ENCODE peak calls at places on chromosomes 13 and 19, in five cellular contexts. I is SK-N-SH, V is PC-3, M is GM23338, O is hepatocyte. S is an unnamed sample.

GRCh38 chr19:1360818-1361461 is 22.8 kb upstream of the NDUFS7 start:
- DNase-seq in I (peak), V (no peak), M (no peak), O (peak), S (no peak)

GRCh38 chr13:41356788-41357187 is 45.7 kb downstream of the NAA16 start:
- DNase-seq in I (no peak), V (peak), M (no peak), O (no peak), S (no peak)

GRCh38 chr13:109784590-109785140 is 1.7 kb downstream of the IRS2 start:
- DNase-seq in I (peak), V (peak), M (peak), O (peak), S (no peak)

GRCh38 chr19:43638991-43639494 is 607 bp downstream of the CADM4 start:
- DNase-seq in I (no peak), V (no peak), M (no peak), O (no peak), S (no peak)

GRCh38 chr19:45251452-45252354 is 632 bp downstream of the MARK4 start:
- DNase-seq in I (peak), V (no peak), M (peak), O (peak), S (peak)

GRCh38 chr13:51793570-51794273 is 10.2 kb downstream of the DHRS12 start:
- DNase-seq in I (no peak), V (peak), M (no peak), O (peak), S (peak)

GRCh38 chr19:30450101-30450500 is 77.9 kb downstream of the ZNF536 start:
- DNase-seq in I (peak), V (no peak), M (peak), O (peak), S (no peak)

GRCh38 chr13:99214232-99214631 is 13.6 kb downstream of the UBAC2 start:
- DNase-seq in I (no peak), V (no peak), M (peak), O (no peak), S (no peak)

GRCh38 chr13:24161010-24161775 is 673 bp downstream of the SPATA13 start:
- DNase-seq in I (peak), V (peak), M (peak), O (peak), S (peak)

GRCh38 chr13:32105653-32106313 is 74.2 kb downstream of the FRY start:
- DNase-seq in I (no peak), V (no peak), M (no peak), O (no peak), S (no peak)

GRCh38 chr19:40445637-40445944 is 1.5 kb upstream of the SERTAD3 start:
- DNase-seq in I (no peak), V (no peak), M (no peak), O (no peak), S (no peak)

GRCh38 chr13:22175815-22176214 is 504.9 kb downstream of the FGF9 start:
- DNase-seq in I (no peak), V (no peak), M (peak), O (no peak), S (no peak)

GRCh38 chr13:55341891-55342290 is 1798.8 kb upstream of the PRR20A start:
- DNase-seq in I (no peak), V (no peak), M (no peak), O (no peak), S (no peak)

GRCh38 chr13:39324806-39325311 is 278.1 kb downstream of the LHFPL6 start:
- DNase-seq in I (no peak), V (no peak), M (no peak), O (no peak), S (no peak)

GRCh38 chr19:48755787-48756674 is 707 bp downstream of the FGF21 start:
- DNase-seq in I (no peak), V (no peak), M (no peak), O (no peak), S (no peak)

GRCh38 chr19:17455711-17456123 is 5.0 kb downstream of the NXNL1 start:
- DNase-seq in I (peak), V (no peak), M (peak), O (no peak), S (no peak)

DNA sequence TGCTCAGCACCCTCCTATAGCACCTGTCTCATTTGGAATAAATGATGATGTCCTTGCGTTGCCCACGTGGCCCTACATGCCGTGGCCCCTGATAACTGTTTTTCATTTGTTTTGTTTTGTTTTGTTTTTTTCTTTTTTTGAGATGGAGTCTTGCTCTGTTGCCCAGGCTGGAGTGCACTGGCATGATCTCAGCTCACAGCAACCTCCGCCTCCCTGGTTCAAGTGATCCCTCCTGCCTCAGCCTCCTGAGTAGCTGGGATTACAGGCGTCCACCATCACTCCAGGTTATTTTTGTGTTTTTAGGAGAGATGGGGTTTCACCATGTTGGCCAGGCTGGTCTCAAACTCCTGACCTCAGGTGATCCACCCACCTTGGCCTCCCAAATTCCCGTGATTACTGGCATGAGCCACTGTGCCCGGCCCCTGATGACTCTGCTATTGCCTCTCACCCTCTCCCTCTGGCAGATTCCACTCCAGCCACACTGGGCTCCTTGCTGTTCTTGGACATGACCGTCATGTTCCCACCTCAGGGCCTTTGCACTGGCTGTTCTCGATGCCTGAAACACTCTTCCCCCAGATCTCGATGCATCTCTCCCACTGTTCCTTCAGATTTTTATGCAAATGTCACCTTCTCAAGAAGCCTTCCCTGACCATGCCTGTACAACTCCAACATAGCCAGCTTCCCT is 7.4 kb downstream of the C5AR2 start:
- DNase-seq in I (no peak), V (no peak), M (no peak), O (no peak), S (no peak)
- TF ChIP-seq EZH2phosphoT487 in I (no peak), V (no peak), M (no peak), O (no peak), S (no peak)

GRCh38 chr13:25571237-25571636 is 199.5 kb downstream of the ATP8A2 start:
- DNase-seq in I (no peak), V (no peak), M (peak), O (no peak), S (no peak)
- TF ChIP-seq CTCF in I (no peak), V (peak), M (peak), O (no peak), S (no peak)

DNA sequence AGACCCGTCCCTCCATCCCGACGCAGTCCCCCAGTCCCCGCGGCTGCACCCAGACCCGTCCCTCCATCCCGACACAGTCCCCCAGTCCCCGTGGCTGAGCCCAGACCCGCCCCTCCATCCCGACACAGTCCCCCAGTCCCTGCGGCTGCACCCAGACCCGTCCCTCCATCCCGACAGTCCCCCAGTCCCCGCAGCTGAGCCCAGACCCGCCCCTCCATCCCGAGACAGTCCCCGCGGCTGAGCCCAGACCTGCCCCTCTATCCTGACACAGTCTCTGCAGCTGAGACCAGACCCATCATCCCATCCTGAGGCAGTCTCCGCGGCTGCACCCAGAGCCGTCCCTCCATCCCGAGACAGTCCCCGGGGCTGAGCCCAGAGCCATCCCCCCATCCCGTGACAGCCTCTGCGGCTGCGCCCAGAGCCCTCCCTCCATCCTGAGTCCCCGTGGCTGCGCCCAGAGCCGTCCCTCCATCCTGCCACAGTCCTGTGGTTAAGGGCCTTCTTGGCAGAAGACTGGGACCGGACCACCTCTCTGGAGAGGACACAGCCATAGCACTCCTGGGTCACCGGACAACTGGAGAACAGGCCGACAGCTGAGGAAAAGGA is 28.8 kb upstream of the TMEM255B start:
- DNase-seq in I (no peak), V (no peak), M (no peak), O (no peak), S (no peak)
- TF ChIP-seq EZH2phosphoT487 in I (no peak), V (no peak), M (no peak), O (no peak), S (no peak)

GRCh38 chr13:45121421-45121820 is 1.1 kb downstream of the GTF2F2 start:
- DNase-seq in I (peak), V (peak), M (peak), O (peak), S (peak)
- TF ChIP-seq CTCF in I (peak), V (peak), M (no peak), O (no peak), S (peak)

DNA sequence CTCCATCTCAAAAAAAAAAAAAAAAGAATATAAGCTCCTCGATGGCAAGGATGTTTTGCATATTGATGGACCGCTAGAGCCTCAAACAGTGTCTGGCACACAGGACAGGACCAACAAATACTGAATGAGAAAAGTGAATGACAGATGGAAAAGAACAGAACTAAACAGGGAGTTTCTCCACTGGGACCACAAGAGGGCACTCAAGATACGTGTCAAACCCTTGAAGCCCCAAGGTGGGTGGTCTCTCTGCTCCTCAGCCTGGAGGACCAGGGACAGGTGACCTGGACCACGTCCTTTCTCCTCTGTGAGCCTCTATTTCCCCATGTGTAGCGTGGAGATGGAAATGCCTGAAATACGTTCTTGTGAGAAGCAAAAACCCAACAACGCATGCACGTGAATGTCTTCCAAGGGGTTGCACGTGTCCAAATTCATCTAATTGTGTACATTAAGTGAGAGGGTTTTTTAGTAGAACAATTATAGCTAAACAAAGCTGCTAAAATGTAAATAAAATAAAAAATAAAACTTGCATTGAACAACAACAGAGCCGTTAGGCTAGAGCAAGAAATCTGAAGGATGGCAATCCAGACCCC is 5.7 kb upstream of the CDC42EP5 start:
- DNase-seq in I (peak), V (peak), M (peak), O (peak), S (peak)
- TF ChIP-seq EZH2phosphoT487 in I (no peak), V (no peak), M (no peak), O (no peak), S (no peak)

GRCh38 chr13:36815069-36815468 is 4.0 kb upstream of the RFXAP start:
- DNase-seq in I (peak), V (peak), M (peak), O (no peak), S (peak)
- TF ChIP-seq CTCF in I (peak), V (peak), M (peak), O (peak), S (peak)

DNA sequence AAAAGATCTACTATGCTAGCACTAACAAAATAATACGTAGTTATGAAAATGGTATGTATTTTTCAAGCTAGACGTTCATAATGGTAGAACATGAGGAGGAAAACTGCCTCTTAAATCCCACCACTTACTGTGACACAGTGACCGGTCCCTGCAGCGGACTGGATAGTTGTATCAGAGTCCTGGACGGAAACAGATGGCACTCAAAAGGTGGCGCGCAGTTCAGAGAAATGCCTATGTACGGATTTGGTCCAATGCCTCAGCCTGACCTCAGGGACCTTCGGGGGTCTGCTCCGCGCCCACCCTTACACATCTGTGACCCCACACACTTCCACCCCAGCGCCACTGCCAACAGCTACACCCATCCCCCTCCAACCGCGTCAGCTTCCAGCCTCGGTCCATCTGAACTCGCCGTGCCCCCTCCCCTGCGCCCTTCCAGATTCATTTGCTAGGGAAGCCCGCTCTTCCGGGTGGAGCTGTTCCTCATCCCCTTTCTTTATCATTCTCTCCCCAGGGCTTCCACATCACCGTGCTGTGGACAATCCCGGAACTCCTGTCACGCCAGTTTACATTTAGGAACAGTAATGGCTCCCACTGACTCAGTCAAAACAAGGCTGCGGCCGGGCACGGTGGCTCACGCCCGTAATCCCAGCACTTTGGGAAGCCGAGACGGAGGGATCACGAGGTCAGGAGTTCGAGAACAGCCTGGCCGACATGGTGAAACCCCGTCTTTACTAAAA is 794 bp upstream of the LENG8 start:
- DNase-seq in I (peak), V (peak), M (peak), O (peak), S (peak)
- TF ChIP-seq EZH2phosphoT487 in I (no peak), V (no peak), M (no peak), O (no peak), S (no peak)